ENCODE peak calls at places on chromosomes 2 and 18, in five cellular contexts. M is NCI-H1105 treated with DMSO at 0.1 percent for 48 hours; W is EL; K is activated naive CD4-positive, alpha-beta T cell treated with anti-CD3 and anti-CD28 coated beads for 36 hours; B is activated T-helper 1 cell treated with anti-CD3 and anti-CD28 coated beads, Interleukin-2, amount 50 U/mL, for 16 hours. T is an unnamed sample.

GRCh38 chr2:122145805-122146204 is 390.4 kb downstream of the TSN start:
- DNase-seq in M (peak), W (no peak), K (no peak), B (no peak), T (no peak)

GRCh38 chr2:207311316-207312005 is 145.7 kb upstream of the KLF7 start:
- DNase-seq in M (no peak), W (peak), K (peak), B (no peak), T (peak)

GRCh38 chr2:207919164-207919919 is 106.0 kb downstream of the PLEKHM3 start:
- DNase-seq in M (no peak), W (no peak), K (no peak), B (no peak), T (no peak)

GRCh38 chr18:50306944-50307343 is 19.5 kb upstream of the CXXC1 start:
- DNase-seq in M (no peak), W (peak), K (no peak), B (no peak), T (no peak)

GRCh38 chr2:23492941-23493340 is 108.0 kb downstream of the KLHL29 start:
- DNase-seq in M (peak), W (no peak), K (no peak), B (no peak), T (peak)

GRCh38 chr2:72788756-72789155 is 37.1 kb downstream of the EXOC6B start:
- DNase-seq in M (no peak), W (peak), K (no peak), B (no peak), T (no peak)

GRCh38 chr18:10745971-10746370 is 220.1 kb downstream of the NAPG start:
- DNase-seq in M (no peak), W (no peak), K (no peak), B (no peak), T (no peak)

GRCh38 chr18:48975817-48976649 is 25.3 kb upstream of the SMAD7 start:
- DNase-seq in M (peak), W (peak), K (peak), B (peak), T (peak)

GRCh38 chr2:190467575-190468083 is 59.5 kb downstream of the MFSD6 start:
- DNase-seq in M (peak), W (peak), K (no peak), B (no peak), T (peak)

GRCh38 chr2:62661263-62661635 is 44.3 kb upstream of the EHBP1 start:
- DNase-seq in M (no peak), W (no peak), K (no peak), B (no peak), T (no peak)

GRCh38 chr2:74911061-74911460 is 47.4 kb upstream of the POLE4 start:
- DNase-seq in M (no peak), W (no peak), K (no peak), B (no peak), T (no peak)

T was measured in NCI-H526.